ENCODE peak calls at places on chromosomes 13 and 19, in six cellular contexts. J, K, O, T, S and W are unnamed samples.

GRCh38 chr13:83220241-83220640 is 662.0 kb downstream of the SLITRK1 start:
- DNase-seq in S (no peak), T (no peak), O (no peak), K (no peak), J (no peak), W (no peak)

GRCh38 chr13:89113744-89114143 is 1442.6 kb downstream of the SLITRK5 start:
- DNase-seq in O (no peak), T (no peak), K (no peak), J (no peak), S (no peak), W (no peak)

GRCh38 chr19:16274466-16274865 is 50.2 kb upstream of the KLF2 start:
- DNase-seq in O (no peak), K (no peak), T (no peak), S (no peak), J (no peak), W (no peak)

GRCh38 chr13:48819889-48820288 is 155.8 kb upstream of the FNDC3A start:
- DNase-seq in K (no peak), J (no peak), O (no peak), S (peak; percentile 14), T (peak; percentile 15), W (no peak)

GRCh38 chr13:113245858-113246791 is 36.7 kb downstream of the CUL4A start:
- DNase-seq in S (no peak), O (peak; percentile 24), J (no peak), T (peak; percentile 18), K (no peak), W (no peak)

GRCh38 chr13:50722437-50723125 is 120.9 kb downstream of the DLEU7 start:
- DNase-seq in J (no peak), K (no peak), O (no peak), S (peak; percentile 8), T (peak; percentile 16), W (no peak)

GRCh38 chr19:35347171-35347929 is at the start of gene FFAR1:
- DNase-seq in K (peak; percentile 28), T (no peak), O (no peak), J (no peak), S (no peak), W (no peak)

GRCh38 chr19:13849991-13850909 is 26.7 kb upstream of the NANOS3 start:
- DNase-seq in T (peak; percentile 88), O (peak; percentile 89), S (no peak), J (peak; percentile 59), K (peak; percentile 93), W (peak; percentile 88)

GRCh38 chr19:42555317-42555716 is 27.0 kb upstream of the CEACAM1 start:
- DNase-seq in S (no peak), J (no peak), K (no peak), T (no peak), O (no peak), W (no peak)

GRCh38 chr13:33125821-33126570 is 109.8 kb downstream of the KL start:
- DNase-seq in K (peak; percentile 71), S (peak; percentile 92), O (peak; percentile 95), J (no peak), T (peak; percentile 94), W (peak; percentile 61)

GRCh38 chr19:17611462-17612244 is 56.2 kb downstream of the COLGALT1 start:
- DNase-seq in T (peak; percentile 47), J (no peak), O (no peak), K (no peak), S (no peak), W (no peak)

GRCh38 chr19:4061178-4061682 is 5.5 kb downstream of the ZBTB7A start:
- DNase-seq in S (peak; percentile 68), O (no peak), K (peak; percentile 89), T (peak; percentile 58), J (peak; percentile 30), W (peak; percentile 85)

GRCh38 chr19:48398329-48399235 is 5.1 kb downstream of the GRIN2D start:
- DNase-seq in T (peak; percentile 57), O (peak; percentile 88), S (peak; percentile 84), K (peak; percentile 92), J (peak; percentile 83), W (peak; percentile 80)

GRCh38 chr13:70856025-70856424 is 747.8 kb upstream of the KLHL1 start:
- DNase-seq in K (no peak), S (no peak), O (no peak), T (no peak), J (no peak), W (no peak)

GRCh38 chr19:16015805-16016173 is 60.5 kb upstream of the TPM4 start:
- DNase-seq in K (peak; percentile 54), S (no peak), T (no peak), O (no peak), J (no peak), W (no peak)

GRCh38 chr19:42288411-42288810 is 13.5 kb upstream of the PRR19 start:
- DNase-seq in O (no peak), T (no peak), S (no peak), K (no peak), J (no peak), W (no peak)

GRCh38 chr19:18109731-18110671 is 12.4 kb downstream of the MAST3 start:
- DNase-seq in K (peak; percentile 85), T (peak; percentile 28), S (no peak), J (no peak), O (no peak), W (peak; percentile 66)

GRCh38 chr13:74695021-74695800 is 561.0 kb upstream of the KLF12 start:
- DNase-seq in K (no peak), O (no peak), S (no peak), T (no peak), J (no peak), W (no peak)

GRCh38 chr19:45446295-45446694 is 21.5 kb upstream of the FOSB start:
- DNase-seq in T (peak; percentile 51), O (peak; percentile 76), K (no peak), S (no peak), J (no peak), W (no peak)

GRCh38 chr19:57263244-57263643 is 17.0 kb upstream of the ZNF460 start:
- DNase-seq in S (no peak), K (no peak), T (no peak), J (no peak), O (no peak), W (no peak)

GRCh38 chr13:21987793-21988192 is 316.9 kb downstream of the FGF9 start:
- DNase-seq in O (no peak), T (no peak), K (no peak), S (no peak), J (no peak), W (no peak)